ENCODE peak calls at places on chromosomes 5 and 9, in nine cellular contexts. Y, F, A, H, E, L, T, O and X are unnamed samples.

GRCh38 chr5:110329955-110330354 is 396.5 kb downstream of the TMEM232 start:
- DNase-seq in E (no peak), Y (no peak), T (no peak), L (no peak), A (no peak), H (no peak), F (no peak), O (no peak), X (no peak)

GRCh38 chr9:35575478-35575877 is 29.6 kb upstream of the TESK1 start:
- DNase-seq in L (no peak), T (no peak), A (no peak), F (no peak), E (no peak), Y (no peak), O (no peak), H (no peak), X (no peak)

GRCh38 chr5:177371120-177371537 is 13.1 kb upstream of the SLC34A1 start:
- DNase-seq in O (no peak), H (no peak), L (no peak), A (no peak), E (no peak), Y (no peak), F (no peak), T (no peak), X (no peak)

GRCh38 chr5:160480652-160481051 is 59.0 kb downstream of the PTTG1 start:
- DNase-seq in O (no peak), T (no peak), E (no peak), L (no peak), A (no peak), Y (no peak), F (no peak), H (no peak), X (no peak)

GRCh38 chr5:140114341-140115185 is 654 bp downstream of the PURA start:
- DNase-seq in Y (peak), L (no peak), F (no peak), E (no peak), T (peak), H (peak), A (peak), O (peak), X (peak)

GRCh38 chr5:125348221-125348692 is 601.8 kb upstream of the ZNF608 start:
- DNase-seq in F (no peak), T (no peak), Y (no peak), L (no peak), E (no peak), O (no peak), H (no peak), A (no peak), X (peak)

GRCh38 chr5:109567374-109568044 is 122.2 kb upstream of the MAN2A1 start:
- DNase-seq in F (no peak), H (no peak), T (no peak), Y (no peak), O (no peak), A (no peak), L (no peak), E (no peak), X (peak)

GRCh38 chr9:120214331-120214730 is 365.6 kb downstream of the CDK5RAP2 start:
- DNase-seq in L (no peak), A (no peak), H (no peak), Y (no peak), T (no peak), O (no peak), E (no peak), F (no peak), X (no peak)

GRCh38 chr5:95723632-95724369 is 7.3 kb upstream of the RHOBTB3 start:
- DNase-seq in O (no peak), H (peak), L (no peak), Y (no peak), F (no peak), E (no peak), A (peak), T (no peak), X (no peak)

GRCh38 chr9:5493597-5494511 is 16.5 kb upstream of the PDCD1LG2 start:
- DNase-seq in Y (no peak), O (no peak), H (peak), A (no peak), F (no peak), T (no peak), E (peak), L (no peak), X (peak)

GRCh38 chr5:80569961-80570786 is at the start of gene ANKRD34B:
- DNase-seq in H (no peak), A (peak), O (no peak), E (no peak), L (no peak), Y (no peak), F (no peak), T (peak), X (no peak)

GRCh38 chr9:15856591-15856990 is 303.7 kb downstream of the CCDC171 start:
- DNase-seq in T (no peak), O (no peak), Y (no peak), L (no peak), A (no peak), E (peak), H (peak), F (no peak), X (peak)

GRCh38 chr9:12956805-12957204 is 182.0 kb downstream of the LURAP1L start:
- DNase-seq in L (no peak), E (no peak), T (no peak), F (no peak), O (no peak), Y (no peak), H (no peak), A (no peak), X (no peak)

GRCh38 chr5:61625682-61626620 is 293.9 kb downstream of the ZSWIM6 start:
- DNase-seq in F (peak), Y (peak), O (peak), T (peak), L (no peak), A (no peak), H (no peak), E (no peak), X (peak)

GRCh38 chr5:7754997-7755596 is 95.8 kb downstream of the CFAP90 start:
- DNase-seq in O (no peak), A (peak), E (no peak), H (peak), Y (no peak), T (peak), F (no peak), L (peak), X (peak)

GRCh38 chr9:124202447-124202971 is 55.2 kb upstream of the NEK6 start:
- DNase-seq in A (no peak), T (peak), O (no peak), H (no peak), L (peak), F (no peak), Y (no peak), E (no peak), X (no peak)

GRCh38 chr9:5269249-5269715 is 35.2 kb downstream of the RLN2 start:
- DNase-seq in A (no peak), T (no peak), F (no peak), L (no peak), Y (no peak), E (peak), H (peak), O (no peak), X (peak)

GRCh38 chr5:17316973-17317459 is 99.6 kb downstream of the BASP1 start:
- DNase-seq in A (no peak), E (no peak), Y (no peak), O (no peak), T (no peak), L (no peak), F (no peak), H (peak), X (no peak)

GRCh38 chr5:74401566-74402320 is 238.8 kb downstream of the ENC1 start:
- DNase-seq in E (no peak), A (no peak), Y (no peak), F (no peak), O (no peak), H (no peak), T (no peak), L (no peak), X (no peak)

GRCh38 chr5:89343666-89344065 is 460.7 kb upstream of the MEF2C start:
- DNase-seq in A (no peak), Y (no peak), L (no peak), O (no peak), H (no peak), T (no peak), F (no peak), E (no peak), X (no peak)

GRCh38 chr9:75889577-75889976 is 896 bp upstream of the PCSK5 start:
- DNase-seq in O (no peak), H (no peak), Y (no peak), L (no peak), T (no peak), E (no peak), F (no peak), A (peak), X (no peak)

GRCh38 chr5:179167871-179168451 is 107.8 kb downstream of the ZNF354C start:
- DNase-seq in T (peak), L (no peak), F (no peak), A (no peak), O (no peak), Y (peak), H (no peak), E (no peak), X (no peak)

GRCh38 chr9:75967556-75967955 is 77.1 kb downstream of the PCSK5 start:
- DNase-seq in T (no peak), E (no peak), A (no peak), O (no peak), Y (no peak), L (no peak), F (no peak), H (no peak), X (no peak)